ENCODE peak calls at places on chromosome 12, in eight cellular contexts. A is left ventricle myocardium superior; P is WERI-Rb-1; L is non-pigmented ciliary epithelial cell; E is T-helper 22 cell; Y is activated CD8-positive, alpha-beta memory T cell treated with anti-CD3 and anti-CD28 coated beads for 4 hours; U is GM13976; D is activated T-cell treated with anti-CD3 and anti-CD28 coated beads, Interleukin-2, amount 50 U/mL, for 4 hours. X is an unnamed sample.

GRCh38 chr12:69904761-69905160 is 79.7 kb downstream of the MYRFL start:
- DNase-seq in A (no peak), P (no peak), L (peak), E (no peak), Y (no peak), U (no peak), D (no peak), X (no peak)

GRCh38 chr12:48001426-48002178 is 2.7 kb downstream of the COL2A1 start:
- DNase-seq in A (peak), P (peak), L (no peak), E (no peak), Y (no peak), U (peak), D (no peak), X (no peak)

GRCh38 chr12:108633081-108633533 is 587 bp downstream of the SELPLG start:
- DNase-seq in A (no peak), P (no peak), L (no peak), E (no peak), Y (no peak), U (no peak), D (no peak), X (no peak)

GRCh38 chr12:78866518-78866917 is 1.9 kb downstream of the SYT1 start:
- DNase-seq in A (no peak), P (no peak), L (no peak), E (no peak), Y (no peak), U (no peak), D (no peak), X (no peak)

GRCh38 chr12:84124211-84124610 is 788.4 kb downstream of the SLC6A15 start:
- DNase-seq in A (no peak), P (no peak), L (no peak), E (no peak), Y (no peak), U (no peak), D (no peak), X (no peak)

GRCh38 chr12:97046901-97047300 is 139.8 kb downstream of the NEDD1 start:
- DNase-seq in A (no peak), P (no peak), L (no peak), E (no peak), Y (no peak), U (no peak), D (no peak), X (no peak)

GRCh38 chr12:114702462-114702861 is 18.5 kb upstream of the TBX3 start:
- DNase-seq in A (no peak), P (no peak), L (no peak), E (no peak), Y (no peak), U (no peak), D (no peak), X (no peak)

GRCh38 chr12:122980192-122981035 is at the start of gene ARL6IP4:
- DNase-seq in A (peak), P (peak), L (no peak), E (peak), Y (peak), U (peak), D (peak), X (no peak)

GRCh38 chr12:54217774-54218221 is 29.0 kb upstream of the SMUG1 start:
- DNase-seq in A (peak), P (no peak), L (no peak), E (no peak), Y (no peak), U (no peak), D (no peak), X (no peak)

GRCh38 chr12:101594700-101595099 is at the start of gene MYBPC1:
- DNase-seq in A (no peak), P (no peak), L (no peak), E (no peak), Y (no peak), U (no peak), D (no peak), X (no peak)

GRCh38 chr12:74801625-74802024 is 264.0 kb downstream of the ATXN7L3B start:
- DNase-seq in A (no peak), P (no peak), L (no peak), E (no peak), Y (no peak), U (no peak), D (no peak), X (no peak)

GRCh38 chr12:125110641-125111360 is 45.6 kb downstream of the AACS start:
- DNase-seq in A (no peak), P (no peak), L (no peak), E (no peak), Y (no peak), U (no peak), D (no peak), X (no peak)

GRCh38 chr12:31853520-31853919 is 105.7 kb upstream of the RESF1 start:
- DNase-seq in A (no peak), P (no peak), L (no peak), E (no peak), Y (no peak), U (no peak), D (no peak), X (no peak)

GRCh38 chr12:87152084-87152483 is 877.1 kb downstream of the C12orf50 start:
- DNase-seq in A (no peak), P (no peak), L (no peak), E (no peak), Y (no peak), U (no peak), D (no peak), X (no peak)

GRCh38 chr12:84506317-84506716 is 406.3 kb downstream of the SLC6A15 start:
- DNase-seq in A (no peak), P (no peak), L (no peak), E (no peak), Y (no peak), U (no peak), D (no peak), X (no peak)

GRCh38 chr12:32418903-32419519 is 19.7 kb downstream of the FGD4 start:
- DNase-seq in A (no peak), P (no peak), L (no peak), E (no peak), Y (no peak), U (no peak), D (no peak), X (no peak)

GRCh38 chr12:117151195-117152031 is 38.9 kb downstream of the FBXO21 start:
- DNase-seq in A (peak), P (peak), L (no peak), E (no peak), Y (no peak), U (no peak), D (no peak), X (no peak)

GRCh38 chr12:68521321-68521839 is 89.3 kb upstream of the RAP1B start:
- DNase-seq in A (no peak), P (no peak), L (peak), E (no peak), Y (no peak), U (no peak), D (no peak), X (peak)

GRCh38 chr12:110667671-110668070 is 21.2 kb downstream of the HVCN1 start:
- DNase-seq in A (no peak), P (no peak), L (no peak), E (no peak), Y (no peak), U (no peak), D (no peak), X (no peak)

GRCh38 chr12:93805736-93806141 is 128.6 kb downstream of the CRADD start:
- DNase-seq in A (no peak), P (no peak), L (no peak), E (no peak), Y (no peak), U (no peak), D (no peak), X (no peak)

GRCh38 chr12:124909831-124910560 is 4.5 kb downstream of the UBC start:
- DNase-seq in A (no peak), P (no peak), L (no peak), E (no peak), Y (no peak), U (no peak), D (no peak), X (no peak)

GRCh38 chr12:124700810-124701594 is 133.6 kb upstream of the NCOR2 start:
- DNase-seq in A (peak), P (no peak), L (no peak), E (no peak), Y (no peak), U (no peak), D (no peak), X (no peak)

GRCh38 chr12:34335819-34336262 is 313.5 kb downstream of the ALG10 start:
- DNase-seq in A (no peak), P (no peak), L (no peak), E (no peak), Y (no peak), U (no peak), D (no peak), X (no peak)

GRCh38 chr12:123089631-123090353 is 61.1 kb downstream of the PITPNM2 start:
- DNase-seq in A (no peak), P (no peak), L (peak), E (no peak), Y (no peak), U (no peak), D (no peak), X (peak)

GRCh38 chr12:67697443-67697842 is 48.9 kb downstream of the DYRK2 start:
- DNase-seq in A (no peak), P (no peak), L (no peak), E (peak), Y (no peak), U (no peak), D (no peak), X (no peak)

X was measured in glomerular endothelial cell.